ENCODE peak calls at places on chromosomes 12 and 14, in seven cellular contexts. One of them, this sample, is unnamed.

GRCh38 chr12:10708862-10709261 is 14.3 kb downstream of the YBX3 start:
- DNase-seq in psoas muscle: no peak
- DNase-seq in dorsolateral prefrontal cortex: no peak
- DNase-seq in A549: no peak
- DNase-seq in stomach: no peak
- DNase-seq in brain microvascular endothelial cell: no peak
- DNase-seq in CD8-positive, alpha-beta T cell: no peak
- DNase-seq in this sample: no peak

GRCh38 chr12:89775336-89776005 is 66.8 kb upstream of the ATP2B1 start:
- DNase-seq in CD8-positive, alpha-beta T cell: no peak
- DNase-seq in brain microvascular endothelial cell: no peak
- DNase-seq in A549: peak
- DNase-seq in dorsolateral prefrontal cortex: no peak
- DNase-seq in stomach: no peak
- DNase-seq in psoas muscle: no peak
- DNase-seq in this sample: peak

GRCh38 chr14:50230601-50231474 is 540 bp downstream of the SOS2 start:
- DNase-seq in A549: peak
- DNase-seq in psoas muscle: peak
- DNase-seq in dorsolateral prefrontal cortex: peak
- DNase-seq in CD8-positive, alpha-beta T cell: peak
- DNase-seq in stomach: peak
- DNase-seq in brain microvascular endothelial cell: peak
- DNase-seq in this sample: no peak

GRCh38 chr14:24258119-24258518 is 4.9 kb downstream of the TGM1 start:
- DNase-seq in A549: no peak
- DNase-seq in psoas muscle: no peak
- DNase-seq in dorsolateral prefrontal cortex: no peak
- DNase-seq in brain microvascular endothelial cell: no peak
- DNase-seq in CD8-positive, alpha-beta T cell: no peak
- DNase-seq in stomach: no peak
- DNase-seq in this sample: no peak

GRCh38 chr12:103680591-103681065 is 93.6 kb downstream of the STAB2 start:
- DNase-seq in dorsolateral prefrontal cortex: peak
- DNase-seq in psoas muscle: peak
- DNase-seq in A549: no peak
- DNase-seq in stomach: no peak
- DNase-seq in CD8-positive, alpha-beta T cell: no peak
- DNase-seq in brain microvascular endothelial cell: no peak
- DNase-seq in this sample: no peak

GRCh38 chr12:89261982-89262381 is 90.3 kb downstream of the DUSP6 start:
- DNase-seq in stomach: no peak
- DNase-seq in CD8-positive, alpha-beta T cell: no peak
- DNase-seq in psoas muscle: no peak
- DNase-seq in A549: no peak
- DNase-seq in dorsolateral prefrontal cortex: no peak
- DNase-seq in brain microvascular endothelial cell: no peak
- DNase-seq in this sample: no peak

GRCh38 chr12:64826234-64826633 is 1.8 kb downstream of the TBC1D30 start:
- DNase-seq in stomach: peak
- DNase-seq in dorsolateral prefrontal cortex: peak
- DNase-seq in brain microvascular endothelial cell: peak
- DNase-seq in psoas muscle: peak
- DNase-seq in CD8-positive, alpha-beta T cell: peak
- DNase-seq in A549: no peak
- DNase-seq in this sample: no peak

GRCh38 chr12:43111608-43112007 is 440.4 kb downstream of the ADAMTS20 start:
- DNase-seq in A549: no peak
- DNase-seq in dorsolateral prefrontal cortex: no peak
- DNase-seq in psoas muscle: no peak
- DNase-seq in CD8-positive, alpha-beta T cell: no peak
- DNase-seq in brain microvascular endothelial cell: peak
- DNase-seq in stomach: no peak
- DNase-seq in this sample: no peak

GRCh38 chr12:128627659-128628058 is 196.1 kb downstream of the SLC15A4 start:
- DNase-seq in A549: no peak
- DNase-seq in psoas muscle: no peak
- DNase-seq in stomach: no peak
- DNase-seq in dorsolateral prefrontal cortex: no peak
- DNase-seq in brain microvascular endothelial cell: no peak
- DNase-seq in CD8-positive, alpha-beta T cell: no peak
- DNase-seq in this sample: no peak

GRCh38 chr14:106459971-106460730 is 933.8 kb downstream of the TMEM121 start:
- DNase-seq in CD8-positive, alpha-beta T cell: peak
- DNase-seq in stomach: no peak
- DNase-seq in A549: peak
- DNase-seq in psoas muscle: no peak
- DNase-seq in dorsolateral prefrontal cortex: no peak
- DNase-seq in brain microvascular endothelial cell: no peak
- DNase-seq in this sample: no peak

GRCh38 chr12:71090971-71091370 is 66.8 kb downstream of the TSPAN8 start:
- DNase-seq in A549: no peak
- DNase-seq in psoas muscle: no peak
- DNase-seq in brain microvascular endothelial cell: no peak
- DNase-seq in CD8-positive, alpha-beta T cell: no peak
- DNase-seq in dorsolateral prefrontal cortex: no peak
- DNase-seq in stomach: no peak
- DNase-seq in this sample: no peak

GRCh38 chr12:104063712-104064030 is 660 bp upstream of the HCFC2 start:
- DNase-seq in dorsolateral prefrontal cortex: no peak
- DNase-seq in CD8-positive, alpha-beta T cell: no peak
- DNase-seq in A549: no peak
- DNase-seq in stomach: no peak
- DNase-seq in psoas muscle: no peak
- DNase-seq in brain microvascular endothelial cell: peak
- DNase-seq in this sample: no peak

GRCh38 chr12:96434107-96434506 is 33.9 kb upstream of the CDK17 start:
- DNase-seq in dorsolateral prefrontal cortex: no peak
- DNase-seq in psoas muscle: no peak
- DNase-seq in A549: no peak
- DNase-seq in brain microvascular endothelial cell: peak
- DNase-seq in stomach: no peak
- DNase-seq in CD8-positive, alpha-beta T cell: peak
- DNase-seq in this sample: peak

GRCh38 chr14:85675957-85676356 is 146.0 kb downstream of the FLRT2 start:
- DNase-seq in dorsolateral prefrontal cortex: no peak
- DNase-seq in CD8-positive, alpha-beta T cell: no peak
- DNase-seq in brain microvascular endothelial cell: no peak
- DNase-seq in stomach: no peak
- DNase-seq in A549: no peak
- DNase-seq in psoas muscle: no peak
- DNase-seq in this sample: no peak

GRCh38 chr12:105740970-105741725 is 397.6 kb downstream of the NUAK1 start:
- DNase-seq in dorsolateral prefrontal cortex: peak
- DNase-seq in stomach: no peak
- DNase-seq in A549: no peak
- DNase-seq in brain microvascular endothelial cell: no peak
- DNase-seq in psoas muscle: peak
- DNase-seq in CD8-positive, alpha-beta T cell: no peak
- DNase-seq in this sample: no peak

GRCh38 chr12:130649646-130650045 is 66.5 kb downstream of the RIMBP2 start:
- DNase-seq in CD8-positive, alpha-beta T cell: no peak
- DNase-seq in stomach: no peak
- DNase-seq in psoas muscle: no peak
- DNase-seq in brain microvascular endothelial cell: no peak
- DNase-seq in A549: no peak
- DNase-seq in dorsolateral prefrontal cortex: no peak
- DNase-seq in this sample: no peak

GRCh38 chr12:91984571-91984970 is 161.1 kb downstream of the BTG1 start:
- DNase-seq in psoas muscle: no peak
- DNase-seq in A549: no peak
- DNase-seq in brain microvascular endothelial cell: no peak
- DNase-seq in dorsolateral prefrontal cortex: no peak
- DNase-seq in stomach: no peak
- DNase-seq in CD8-positive, alpha-beta T cell: no peak
- DNase-seq in this sample: no peak

GRCh38 chr12:18483723-18484325 is 222.5 kb downstream of the PIK3C2G start:
- DNase-seq in psoas muscle: no peak
- DNase-seq in A549: no peak
- DNase-seq in stomach: no peak
- DNase-seq in CD8-positive, alpha-beta T cell: no peak
- DNase-seq in dorsolateral prefrontal cortex: no peak
- DNase-seq in brain microvascular endothelial cell: no peak
- DNase-seq in this sample: no peak

DNA sequence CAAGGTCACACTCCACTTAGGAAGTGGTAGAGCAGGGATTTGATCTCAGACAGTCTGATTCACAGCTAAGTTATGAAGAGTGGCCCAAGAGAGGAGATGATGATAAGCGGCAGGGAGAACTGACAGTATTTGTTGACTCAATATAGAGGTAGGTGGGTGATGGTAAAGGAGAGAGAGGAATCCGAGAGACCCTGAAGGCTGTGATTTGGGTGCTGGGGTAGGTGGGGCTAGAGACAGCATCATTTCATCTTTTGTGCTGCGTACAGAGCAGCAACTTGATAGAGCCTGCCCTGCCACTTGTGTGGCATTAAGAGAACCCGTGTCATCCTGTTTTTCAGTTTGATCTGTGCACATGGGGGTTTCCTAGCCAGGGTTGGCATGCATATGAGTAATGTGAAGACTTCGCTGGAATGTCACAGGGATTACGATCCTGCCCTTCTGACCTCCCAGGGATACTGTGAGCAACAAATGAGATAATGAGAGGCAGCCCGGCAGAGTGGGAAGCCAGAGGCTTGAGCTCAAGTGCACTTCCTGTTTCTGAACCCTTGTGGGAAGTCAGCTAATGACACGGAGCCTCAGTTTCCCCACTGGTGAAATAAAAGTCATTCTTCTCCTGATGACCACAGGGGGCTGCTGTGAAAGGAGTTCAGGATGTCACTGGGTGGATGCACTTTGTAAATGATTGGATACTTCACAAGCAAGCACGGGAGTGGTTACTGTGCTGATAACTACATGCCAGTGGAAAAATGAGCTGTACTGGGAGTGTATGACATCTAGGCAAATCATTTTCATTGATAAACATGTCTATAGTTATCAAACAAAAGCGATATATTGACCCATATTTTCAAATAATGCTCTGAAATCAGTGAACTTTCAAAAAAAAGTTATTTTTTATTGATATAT is 59.5 kb upstream of the IGF1 start:
- DNase-seq in A549: peak
- DNase-seq in psoas muscle: no peak
- DNase-seq in CD8-positive, alpha-beta T cell: no peak
- DNase-seq in brain microvascular endothelial cell: peak
- DNase-seq in stomach: no peak
- DNase-seq in dorsolateral prefrontal cortex: no peak
- DNase-seq in this sample: peak
- TF ChIP-seq CTCF in A549: no peak
- TF ChIP-seq CTCF in psoas muscle: no peak
- TF ChIP-seq CTCF in CD8-positive, alpha-beta T cell: no peak
- TF ChIP-seq CTCF in brain microvascular endothelial cell: no peak
- TF ChIP-seq CTCF in stomach: no peak
- TF ChIP-seq CTCF in dorsolateral prefrontal cortex: no peak
- TF ChIP-seq CTCF in this sample: no peak

GRCh38 chr12:22287776-22288621 is 46.5 kb downstream of the ST8SIA1 start:
- DNase-seq in A549: no peak
- DNase-seq in stomach: no peak
- DNase-seq in brain microvascular endothelial cell: peak
- DNase-seq in dorsolateral prefrontal cortex: no peak
- DNase-seq in CD8-positive, alpha-beta T cell: peak
- DNase-seq in psoas muscle: no peak
- DNase-seq in this sample: no peak
- H3K4me3 ChIP-seq in A549: no peak
- H3K4me3 ChIP-seq in stomach: no peak
- H3K4me3 ChIP-seq in brain microvascular endothelial cell: no peak
- H3K4me3 ChIP-seq in dorsolateral prefrontal cortex: no peak
- H3K4me3 ChIP-seq in CD8-positive, alpha-beta T cell: no peak
- H3K4me3 ChIP-seq in psoas muscle: no peak
- H3K4me3 ChIP-seq in this sample: no peak

DNA sequence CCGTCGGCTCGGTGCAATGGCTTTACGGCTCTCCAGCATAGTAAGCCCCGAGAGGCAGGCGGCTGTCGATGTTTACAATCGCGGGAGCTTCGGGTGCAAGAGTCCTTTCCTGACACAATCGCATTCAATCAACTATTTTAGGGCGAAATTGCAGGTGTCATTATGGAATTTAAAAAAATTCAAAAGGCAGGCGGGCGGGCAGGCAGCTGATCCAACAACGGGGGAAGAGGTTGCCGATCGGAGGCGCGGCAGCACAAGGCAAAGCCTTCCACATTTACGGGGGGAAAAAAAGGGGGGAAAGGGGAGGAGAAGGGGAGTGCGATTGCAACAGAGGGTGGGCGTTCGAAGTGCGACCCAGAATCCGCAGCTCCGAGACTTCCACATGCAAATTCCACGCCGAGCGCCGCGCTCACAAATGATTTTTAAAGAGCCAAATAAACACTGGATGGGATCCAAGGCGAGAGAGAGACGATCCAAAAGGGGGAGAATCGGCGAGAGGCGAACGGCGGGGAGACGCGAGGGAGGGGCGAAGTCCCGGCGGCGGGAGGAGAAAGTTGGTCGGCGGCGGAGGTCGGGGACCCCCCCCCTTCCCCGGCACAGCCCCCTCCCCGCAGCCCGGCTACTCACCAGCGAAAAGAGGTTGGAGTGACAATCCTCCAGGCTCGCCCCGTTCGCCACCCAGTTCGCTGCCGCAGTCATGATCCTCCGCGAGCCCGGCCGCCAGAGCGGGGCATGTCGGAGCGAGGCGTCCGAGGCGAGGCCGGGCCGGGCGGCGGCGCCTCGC is 868 bp downstream of the MED13L start:
- DNase-seq in brain microvascular endothelial cell: peak
- DNase-seq in stomach: peak
- DNase-seq in dorsolateral prefrontal cortex: peak
- DNase-seq in psoas muscle: peak
- DNase-seq in A549: peak
- DNase-seq in CD8-positive, alpha-beta T cell: peak
- DNase-seq in this sample: no peak
- TF ChIP-seq CTCF in brain microvascular endothelial cell: no peak
- TF ChIP-seq CTCF in stomach: no peak
- TF ChIP-seq CTCF in dorsolateral prefrontal cortex: peak
- TF ChIP-seq CTCF in psoas muscle: no peak
- TF ChIP-seq CTCF in A549: no peak
- TF ChIP-seq CTCF in CD8-positive, alpha-beta T cell: no peak
- TF ChIP-seq CTCF in this sample: no peak

GRCh38 chr12:46458500-46459106 is 86.0 kb upstream of the SLC38A2 start:
- DNase-seq in A549: no peak
- DNase-seq in stomach: no peak
- DNase-seq in CD8-positive, alpha-beta T cell: no peak
- DNase-seq in psoas muscle: no peak
- DNase-seq in brain microvascular endothelial cell: no peak
- DNase-seq in dorsolateral prefrontal cortex: no peak
- DNase-seq in this sample: no peak

GRCh38 chr12:46461459-46461858 is 88.9 kb upstream of the SLC38A2 start:
- DNase-seq in brain microvascular endothelial cell: no peak
- DNase-seq in dorsolateral prefrontal cortex: no peak
- DNase-seq in stomach: peak
- DNase-seq in psoas muscle: no peak
- DNase-seq in CD8-positive, alpha-beta T cell: no peak
- DNase-seq in A549: no peak
- DNase-seq in this sample: no peak

GRCh38 chr12:46459111-46459510 is 86.5 kb upstream of the SLC38A2 start:
- DNase-seq in A549: no peak
- DNase-seq in brain microvascular endothelial cell: peak
- DNase-seq in dorsolateral prefrontal cortex: no peak
- DNase-seq in stomach: no peak
- DNase-seq in psoas muscle: no peak
- DNase-seq in CD8-positive, alpha-beta T cell: no peak
- DNase-seq in this sample: no peak

GRCh38 chr12:46460682-46461215 is 88.2 kb upstream of the SLC38A2 start:
- DNase-seq in stomach: no peak
- DNase-seq in psoas muscle: no peak
- DNase-seq in brain microvascular endothelial cell: no peak
- DNase-seq in A549: no peak
- DNase-seq in CD8-positive, alpha-beta T cell: no peak
- DNase-seq in dorsolateral prefrontal cortex: no peak
- DNase-seq in this sample: no peak

GRCh38 chr12:46459881-46460545 is 87.4 kb upstream of the SLC38A2 start:
- DNase-seq in stomach: no peak
- DNase-seq in A549: no peak
- DNase-seq in dorsolateral prefrontal cortex: no peak
- DNase-seq in psoas muscle: no peak
- DNase-seq in CD8-positive, alpha-beta T cell: no peak
- DNase-seq in brain microvascular endothelial cell: no peak
- DNase-seq in this sample: no peak
- H3K4me3 ChIP-seq in stomach: no peak
- H3K4me3 ChIP-seq in A549: no peak
- H3K4me3 ChIP-seq in dorsolateral prefrontal cortex: no peak
- H3K4me3 ChIP-seq in psoas muscle: no peak
- H3K4me3 ChIP-seq in CD8-positive, alpha-beta T cell: peak
- H3K4me3 ChIP-seq in brain microvascular endothelial cell: no peak
- H3K4me3 ChIP-seq in this sample: no peak

This sample was measured in HFF-Myc.